ENCODE peak calls at places on chromosomes 4 and X, in ten cellular contexts. U, F, L, R, E, B, H, S, K and I are unnamed samples.

GRCh38 chrX:19121898-19122640 is at the start of gene ADGRG2:
- DNase-seq in U (no peak), F (no peak), L (peak; percentile 21), R (no peak), E (no peak), B (no peak), H (peak; percentile 6), S (no peak), K (peak; percentile 27), I (no peak)

GRCh38 chr4:186829740-186830449 is 106.2 kb upstream of the FAT1 start:
- DNase-seq in U (no peak), F (no peak), L (peak; percentile 89), R (no peak), E (no peak), B (no peak), H (peak; percentile 94), S (no peak), K (no peak), I (no peak)

GRCh38 chrX:155966876-155967275 is 30.6 kb upstream of the IL9R start:
- DNase-seq in U (no peak), F (no peak), L (peak; percentile 39), R (peak; percentile 30), E (peak; percentile 51), B (no peak), H (no peak), S (peak; percentile 12), K (peak; percentile 66), I (no peak)

GRCh38 chr4:144967161-144967560 is 130.8 kb downstream of the ANAPC10 start:
- DNase-seq in U (no peak), F (no peak), L (no peak), R (no peak), E (no peak), B (no peak), H (no peak), S (no peak), K (no peak), I (no peak)

GRCh38 chrX:53279296-53280237 is 1.8 kb downstream of the IQSEC2 start:
- DNase-seq in U (no peak), F (no peak), L (no peak), R (no peak), E (no peak), B (no peak), H (no peak), S (no peak), K (no peak), I (no peak)

GRCh38 chr4:173547889-173548288 is 17.9 kb upstream of the HAND2 start:
- DNase-seq in U (no peak), F (no peak), L (no peak), R (no peak), E (no peak), B (no peak), H (no peak), S (no peak), K (no peak), I (no peak)

GRCh38 chr4:71807469-71807868 is 23.6 kb upstream of the GC start:
- DNase-seq in U (no peak), F (no peak), L (no peak), R (no peak), E (no peak), B (no peak), H (no peak), S (no peak), K (no peak), I (no peak)

GRCh38 chr4:112531146-112531545 is 15.2 kb upstream of the NEUROG2 start:
- DNase-seq in U (no peak), F (no peak), L (no peak), R (no peak), E (no peak), B (no peak), H (no peak), S (no peak), K (no peak), I (no peak)

GRCh38 chr4:4182835-4183568 is 43.7 kb downstream of the OTOP1 start:
- DNase-seq in U (no peak), F (no peak), L (no peak), R (no peak), E (peak; percentile 82), B (no peak), H (no peak), S (peak; percentile 20), K (no peak), I (no peak)

GRCh38 chrX:153626025-153626633 is 20.9 kb upstream of the DUSP9 start:
- DNase-seq in U (no peak), F (no peak), L (no peak), R (no peak), E (no peak), B (no peak), H (no peak), S (no peak), K (no peak), I (no peak)